ENCODE peak calls at places on chromosomes 11 and 22, in eight cellular contexts. U is neuronal stem cell; B is NCI-H748 treated with DMSO at 0.1 percent for 48 hours; E is EH; S is fibroblast of mammary gland; G is hippocampal formation; F is heart right ventricle; V is stimulated activated CD8-positive, alpha-beta memory T cell treated with anti-CD3 and anti-CD28 coated beads, Interleukin-7, amount 100 ng/mL, for 1 hour. J is an unnamed sample.

GRCh38 chr11:122159173-122159701 is 43.2 kb upstream of the BLID start:
- DNase-seq in B (no peak), F (no peak), U (no peak), G (peak; percentile 73), V (no peak), E (peak; percentile 71), S (peak; percentile 82), J (no peak)

GRCh38 chr11:17636721-17637120 is 82.7 kb upstream of the MYOD1 start:
- DNase-seq in F (no peak), E (no peak), U (no peak), B (no peak), V (no peak), S (no peak), G (no peak), J (no peak)

GRCh38 chr11:83280256-83280655 is 5.9 kb downstream of the CCDC90B start:
- DNase-seq in E (peak; percentile 58), S (no peak), B (no peak), G (no peak), U (no peak), F (no peak), V (no peak), J (no peak)

GRCh38 chr11:125443767-125444311 is 52.2 kb downstream of the FEZ1 start:
- DNase-seq in S (no peak), E (no peak), V (no peak), F (no peak), G (no peak), B (no peak), U (peak; percentile 72), J (no peak)

GRCh38 chr11:1530686-1531256 is 41.3 kb downstream of the DUSP8 start:
- DNase-seq in E (no peak), G (no peak), F (no peak), B (no peak), U (no peak), S (no peak), V (no peak), J (no peak)

GRCh38 chr22:37657590-37658132 is 862 bp upstream of the PDXP start:
- DNase-seq in F (no peak), U (no peak), E (peak; percentile 43), V (no peak), B (no peak), S (no peak), G (no peak), J (no peak)

GRCh38 chr22:32764330-32765116 is 37.0 kb upstream of the TIMP3 start:
- DNase-seq in U (no peak), G (no peak), V (no peak), B (no peak), S (peak; percentile 96), E (peak; percentile 84), F (peak; percentile 65), J (peak; percentile 37)

GRCh38 chr11:44248109-44248508 is 61.8 kb downstream of the ALX4 start:
- DNase-seq in U (no peak), B (no peak), V (no peak), S (no peak), F (no peak), E (peak; percentile 24), G (no peak), J (no peak)

GRCh38 chr11:57791321-57792059 is 29.9 kb downstream of the CTNND1 start:
- DNase-seq in U (no peak), F (no peak), E (no peak), V (no peak), G (no peak), S (no peak), B (no peak), J (no peak)

GRCh38 chr11:19253149-19253540 is 12.4 kb upstream of the E2F8 start:
- DNase-seq in B (no peak), E (no peak), S (peak; percentile 11), U (no peak), F (no peak), G (no peak), V (no peak), J (no peak)

GRCh38 chr11:721347-721912 is 15.4 kb downstream of the EPS8L2 start:
- DNase-seq in U (no peak), E (no peak), V (no peak), F (no peak), S (no peak), B (no peak), G (no peak), J (no peak)

GRCh38 chr11:19842505-19842904 is 129.9 kb downstream of the NAV2 start:
- DNase-seq in V (no peak), G (no peak), U (no peak), E (peak; percentile 57), F (no peak), S (peak; percentile 33), B (no peak), J (no peak)

GRCh38 chr11:130070109-130070828 is 575 bp downstream of the APLP2 start:
- DNase-seq in V (no peak), S (no peak), E (peak; percentile 48), F (peak; percentile 49), U (no peak), G (peak; percentile 33), B (no peak), J (peak; percentile 37)

GRCh38 chr11:77999446-77999845 is 5.0 kb upstream of the INTS4 start:
- DNase-seq in G (no peak), E (no peak), V (no peak), B (no peak), F (no peak), S (no peak), U (no peak), J (no peak)

GRCh38 chr11:126307706-126308105 is 3.8 kb downstream of the DCPS start:
- DNase-seq in E (peak; percentile 61), U (no peak), V (no peak), B (no peak), S (peak; percentile 69), F (no peak), G (peak; percentile 29), J (peak; percentile 59)

GRCh38 chr11:35177370-35177769 is 38.4 kb downstream of the CD44 start:
- DNase-seq in U (no peak), F (no peak), S (no peak), G (no peak), B (no peak), E (no peak), V (no peak), J (no peak)

GRCh38 chr11:76315182-76315853 is 65.6 kb downstream of the THAP12 start:
- DNase-seq in G (no peak), F (no peak), S (no peak), U (no peak), B (no peak), E (no peak), V (no peak), J (no peak)

GRCh38 chr22:24440270-24440717 is 12.9 kb downstream of the ADORA2A start:
- DNase-seq in E (no peak), S (no peak), U (no peak), G (no peak), B (no peak), F (no peak), V (no peak), J (no peak)

GRCh38 chr11:68810164-68810563 is 31.6 kb downstream of the CPT1A start:
- DNase-seq in F (peak; percentile 76), B (no peak), E (peak; percentile 30), S (no peak), G (no peak), V (no peak), U (no peak), J (no peak)

GRCh38 chr11:48078661-48079060 is 98.3 kb downstream of the PTPRJ start:
- DNase-seq in U (no peak), G (no peak), V (no peak), E (peak; percentile 34), S (no peak), F (no peak), B (no peak), J (no peak)

GRCh38 chr11:6646631-6647281 is 8.9 kb downstream of the DCHS1 start:
- DNase-seq in B (no peak), V (no peak), F (peak; percentile 47), S (peak; percentile 78), G (no peak), E (peak; percentile 76), U (no peak), J (no peak)

GRCh38 chr11:104830080-104830479 is 68.2 kb downstream of the CASP12 start:
- DNase-seq in F (no peak), S (peak; percentile 65), U (no peak), E (peak; percentile 7), B (no peak), G (no peak), V (no peak), J (no peak)

GRCh38 chr11:100576044-100577021 is 110.8 kb upstream of the ARHGAP42 start:
- DNase-seq in V (no peak), S (peak; percentile 75), F (no peak), G (peak; percentile 81), U (peak; percentile 30), B (peak; percentile 38), E (peak; percentile 65), J (peak; percentile 6)

GRCh38 chr22:40387758-40388157 is 17.4 kb downstream of the SGSM3 start:
- DNase-seq in F (no peak), B (no peak), E (no peak), U (no peak), S (no peak), V (no peak), G (no peak), J (no peak)

GRCh38 chr11:92284558-92284957 is 59.9 kb downstream of the FAT3 start:
- DNase-seq in B (no peak), E (peak; percentile 31), F (peak; percentile 6), V (no peak), G (no peak), U (no peak), S (no peak), J (no peak)

GRCh38 chr11:61888043-61888442 is 3.3 kb downstream of the FADS3 start:
- DNase-seq in E (peak; percentile 98), F (peak; percentile 83), B (no peak), S (peak; percentile 87), G (no peak), V (no peak), U (no peak), J (no peak)

GRCh38 chr22:30969532-30970355 is 679 bp downstream of the TUG1 start:
- DNase-seq in U (no peak), E (peak; percentile 54), S (peak; percentile 44), B (no peak), F (no peak), V (peak; percentile 2), G (no peak), J (no peak)

GRCh38 chr11:8911040-8911823 is at the start of gene AKIP1:
- DNase-seq in B (peak; percentile 96), V (peak; percentile 57), S (peak; percentile 90), U (peak; percentile 98), G (peak; percentile 95), F (peak; percentile 98), E (peak; percentile 96), J (peak; percentile 98)

GRCh38 chr11:123235687-123236261 is 40.7 kb upstream of the CLMP start:
- DNase-seq in V (no peak), G (no peak), U (no peak), S (peak; percentile 95), E (peak; percentile 65), F (no peak), B (no peak), J (no peak)

GRCh38 chr22:24486501-24486921 is 8.6 kb upstream of the UPB1 start:
- DNase-seq in F (no peak), S (peak; percentile 71), G (no peak), V (no peak), B (no peak), U (no peak), E (peak; percentile 92), J (no peak)

J was measured in neural crest cell.